ENCODE peak calls at places on chromosomes 6 and 20, in four cellular contexts. One of them, this sample, is unnamed.

GRCh38 chr6:143514996-143515760 is 3.7 kb upstream of the FUCA2 start:
- DNase-seq in GM20000: no peak
- DNase-seq in heart left ventricle: peak; percentile 73
- DNase-seq in CD4-positive, alpha-beta T cell: no peak
- DNase-seq in this sample: no peak

GRCh38 chr20:51372966-51373365 is 169.6 kb downstream of the NFATC2 start:
- DNase-seq in GM20000: no peak
- DNase-seq in heart left ventricle: no peak
- DNase-seq in CD4-positive, alpha-beta T cell: no peak
- DNase-seq in this sample: no peak

GRCh38 chr6:27809939-27810767 is 102.0 kb downstream of the OR2B2 start:
- DNase-seq in GM20000: peak; percentile 73
- DNase-seq in heart left ventricle: peak; percentile 78
- DNase-seq in CD4-positive, alpha-beta T cell: peak; percentile 66
- DNase-seq in this sample: peak; percentile 98

GRCh38 chr20:9220874-9221547 is 152.1 kb downstream of the PLCB4 start:
- DNase-seq in GM20000: no peak
- DNase-seq in heart left ventricle: no peak
- DNase-seq in CD4-positive, alpha-beta T cell: no peak
- DNase-seq in this sample: no peak

GRCh38 chr6:15662246-15663056 is at the start of gene DTNBP1:
- DNase-seq in GM20000: peak; percentile 86
- DNase-seq in heart left ventricle: peak; percentile 92
- DNase-seq in CD4-positive, alpha-beta T cell: peak; percentile 73
- DNase-seq in this sample: peak; percentile 49

GRCh38 chr6:21595951-21596378 is 2.4 kb downstream of the SOX4 start:
- DNase-seq in GM20000: no peak
- DNase-seq in heart left ventricle: no peak
- DNase-seq in CD4-positive, alpha-beta T cell: no peak
- DNase-seq in this sample: no peak

GRCh38 chr6:63899550-63899949 is 263.9 kb downstream of the PHF3 start:
- DNase-seq in GM20000: no peak
- DNase-seq in heart left ventricle: no peak
- DNase-seq in CD4-positive, alpha-beta T cell: no peak
- DNase-seq in this sample: no peak

GRCh38 chr6:169831450-169832246 is 80.2 kb downstream of the ERMARD start:
- DNase-seq in GM20000: peak; percentile 83
- DNase-seq in heart left ventricle: peak; percentile 91
- DNase-seq in CD4-positive, alpha-beta T cell: peak; percentile 66
- DNase-seq in this sample: no peak

GRCh38 chr6:100152201-100152600 is 158.2 kb upstream of the MCHR2 start:
- DNase-seq in GM20000: no peak
- DNase-seq in heart left ventricle: no peak
- DNase-seq in CD4-positive, alpha-beta T cell: no peak
- DNase-seq in this sample: no peak

GRCh38 chr6:38739532-38739931 is 24.4 kb downstream of the DNAH8 start:
- DNase-seq in GM20000: no peak
- DNase-seq in heart left ventricle: no peak
- DNase-seq in CD4-positive, alpha-beta T cell: no peak
- DNase-seq in this sample: no peak

GRCh38 chr6:134217516-134218140 is 100.3 kb downstream of the SGK1 start:
- DNase-seq in GM20000: no peak
- DNase-seq in heart left ventricle: no peak
- DNase-seq in CD4-positive, alpha-beta T cell: no peak
- DNase-seq in this sample: no peak

GRCh38 chr6:134216304-134217029 is 101.4 kb downstream of the SGK1 start:
- DNase-seq in GM20000: no peak
- DNase-seq in heart left ventricle: no peak
- DNase-seq in CD4-positive, alpha-beta T cell: no peak
- DNase-seq in this sample: peak; percentile 33

GRCh38 chr6:134211297-134211696 is 106.6 kb downstream of the SGK1 start:
- DNase-seq in GM20000: no peak
- DNase-seq in heart left ventricle: no peak
- DNase-seq in CD4-positive, alpha-beta T cell: no peak
- DNase-seq in this sample: no peak

GRCh38 chr6:134221250-134221649 is 96.7 kb downstream of the SGK1 start:
- DNase-seq in GM20000: no peak
- DNase-seq in heart left ventricle: no peak
- DNase-seq in CD4-positive, alpha-beta T cell: no peak
- DNase-seq in this sample: no peak

DNA sequence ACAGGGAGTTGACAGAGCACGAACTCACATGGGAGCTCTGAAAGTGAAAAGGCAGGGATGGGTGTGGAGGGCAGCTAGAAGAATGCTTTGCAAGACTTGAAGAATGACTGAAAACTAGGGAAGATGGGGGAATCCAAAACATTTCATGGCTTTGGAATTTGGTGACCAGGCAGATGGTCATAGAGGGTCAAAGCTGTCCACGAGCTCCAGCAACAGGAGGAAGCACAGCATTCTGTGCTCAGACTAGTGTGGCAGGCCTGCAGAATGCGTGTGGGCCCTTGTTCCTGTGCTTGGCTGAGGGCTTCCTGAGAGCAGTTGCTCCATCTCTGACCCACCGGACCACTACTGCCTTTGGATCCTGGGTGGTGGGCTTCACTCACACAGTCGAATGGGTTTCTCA is 100.8 kb downstream of the SGK1 start:
- DNase-seq in GM20000: no peak
- DNase-seq in heart left ventricle: no peak
- DNase-seq in CD4-positive, alpha-beta T cell: no peak
- DNase-seq in this sample: no peak
- TF ChIP-seq CTCF in GM20000: no peak
- TF ChIP-seq CTCF in heart left ventricle: no peak
- TF ChIP-seq CTCF in CD4-positive, alpha-beta T cell: no peak
- TF ChIP-seq CTCF in this sample: no peak

GRCh38 chr20:48154040-48154439 is 368.8 kb upstream of the SULF2 start:
- DNase-seq in GM20000: no peak
- DNase-seq in heart left ventricle: no peak
- DNase-seq in CD4-positive, alpha-beta T cell: no peak
- DNase-seq in this sample: no peak
- TF ChIP-seq CTCF in GM20000: no peak
- TF ChIP-seq CTCF in heart left ventricle: no peak
- TF ChIP-seq CTCF in CD4-positive, alpha-beta T cell: no peak
- TF ChIP-seq CTCF in this sample: no peak

GRCh38 chr6:26660096-26660425 is 515 bp upstream of the ZNF322 start:
- DNase-seq in GM20000: peak; percentile 55
- DNase-seq in heart left ventricle: no peak
- DNase-seq in CD4-positive, alpha-beta T cell: no peak
- DNase-seq in this sample: no peak
- TF ChIP-seq CTCF in GM20000: peak; percentile 2
- TF ChIP-seq CTCF in heart left ventricle: no peak
- TF ChIP-seq CTCF in CD4-positive, alpha-beta T cell: no peak
- TF ChIP-seq CTCF in this sample: peak; percentile 27

GRCh38 chr6:6699741-6700367 is 111.3 kb downstream of the LY86 start:
- DNase-seq in GM20000: no peak
- DNase-seq in heart left ventricle: peak; percentile 75
- DNase-seq in CD4-positive, alpha-beta T cell: no peak
- DNase-seq in this sample: no peak
- TF ChIP-seq CTCF in GM20000: no peak
- TF ChIP-seq CTCF in heart left ventricle: no peak
- TF ChIP-seq CTCF in CD4-positive, alpha-beta T cell: no peak
- TF ChIP-seq CTCF in this sample: no peak

DNA sequence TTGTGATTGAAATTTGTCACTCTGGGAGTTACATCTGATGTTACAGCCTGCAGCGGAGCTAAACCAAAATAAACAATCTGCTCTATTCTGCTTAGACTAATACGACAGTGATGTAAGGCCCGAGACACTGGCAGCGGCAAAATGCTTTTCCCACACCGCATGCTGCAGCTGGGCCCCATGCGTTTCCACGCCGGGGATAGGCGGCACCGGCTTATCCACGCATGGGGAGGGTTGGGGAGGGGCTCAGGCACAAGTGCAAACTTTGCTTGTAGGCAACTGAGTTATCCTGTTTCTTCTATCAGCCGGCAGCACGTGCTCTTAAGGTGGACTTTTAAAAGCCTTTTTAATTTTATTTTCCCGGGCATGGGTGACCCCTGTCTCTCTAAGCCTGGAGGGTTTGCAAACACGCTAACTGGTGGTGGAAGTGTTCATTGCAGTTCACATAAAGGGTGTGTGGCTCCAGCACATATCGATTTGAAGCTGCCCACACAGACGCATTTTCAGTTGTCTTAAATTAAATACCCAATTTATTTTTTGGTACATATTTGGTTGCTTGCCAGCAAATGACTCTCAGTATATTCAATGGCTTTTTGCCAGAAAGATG is 561.7 kb upstream of the AGPAT4 start:
- DNase-seq in GM20000: no peak
- DNase-seq in heart left ventricle: no peak
- DNase-seq in CD4-positive, alpha-beta T cell: no peak
- DNase-seq in this sample: no peak
- TF ChIP-seq CTCF in GM20000: no peak
- TF ChIP-seq CTCF in heart left ventricle: no peak
- TF ChIP-seq CTCF in CD4-positive, alpha-beta T cell: no peak
- TF ChIP-seq CTCF in this sample: no peak

DNA sequence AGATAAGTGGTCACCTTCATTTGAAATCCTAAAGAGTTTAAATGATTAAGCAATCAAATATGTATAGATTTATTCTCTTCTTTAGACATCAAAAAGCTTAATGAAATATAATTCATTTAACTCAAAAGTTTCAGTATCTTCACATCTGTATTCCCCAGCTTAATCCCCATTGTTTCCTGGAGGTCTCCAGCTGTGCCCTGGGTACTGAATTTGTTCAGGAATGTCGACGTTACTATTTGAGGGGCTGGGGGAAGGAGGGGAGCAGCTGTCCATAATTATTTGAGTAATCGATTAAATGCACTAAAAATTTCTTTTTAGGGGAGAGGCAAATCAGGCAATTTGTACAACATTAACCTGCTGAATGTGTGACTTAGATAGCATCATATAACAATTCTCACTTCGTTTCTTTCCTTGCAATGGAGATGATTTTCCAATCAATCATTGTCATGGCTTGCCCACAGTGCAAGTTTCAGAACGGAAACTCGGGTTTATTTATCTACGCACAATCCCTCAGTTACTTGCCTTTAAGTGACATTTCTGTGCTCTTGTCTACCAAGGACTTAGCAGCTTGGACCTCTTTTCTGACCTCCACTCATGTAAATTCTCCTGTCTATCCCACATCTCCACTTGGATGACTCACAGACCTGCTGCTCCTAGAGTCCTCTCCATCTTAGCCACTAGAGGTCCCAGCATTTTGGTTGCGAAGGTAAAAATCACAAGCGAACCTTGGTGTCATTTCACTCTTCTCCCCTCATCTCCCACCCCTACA is 3.9 kb downstream of the DOK5 start:
- DNase-seq in GM20000: no peak
- DNase-seq in heart left ventricle: no peak
- DNase-seq in CD4-positive, alpha-beta T cell: no peak
- DNase-seq in this sample: no peak
- TF ChIP-seq CTCF in GM20000: no peak
- TF ChIP-seq CTCF in heart left ventricle: no peak
- TF ChIP-seq CTCF in CD4-positive, alpha-beta T cell: no peak
- TF ChIP-seq CTCF in this sample: peak; percentile 22

GRCh38 chr6:37177083-37177949 is 7.4 kb downstream of the PIM1 start:
- DNase-seq in GM20000: no peak
- DNase-seq in heart left ventricle: no peak
- DNase-seq in CD4-positive, alpha-beta T cell: no peak
- DNase-seq in this sample: no peak
- TF ChIP-seq CTCF in GM20000: no peak
- TF ChIP-seq CTCF in heart left ventricle: no peak
- TF ChIP-seq CTCF in CD4-positive, alpha-beta T cell: no peak
- TF ChIP-seq CTCF in this sample: peak; percentile 10

GRCh38 chr20:49268600-49269365 is 9.1 kb downstream of the ZNFX1 start:
- DNase-seq in GM20000: no peak
- DNase-seq in heart left ventricle: no peak
- DNase-seq in CD4-positive, alpha-beta T cell: no peak
- DNase-seq in this sample: no peak
- TF ChIP-seq CTCF in GM20000: no peak
- TF ChIP-seq CTCF in heart left ventricle: no peak
- TF ChIP-seq CTCF in CD4-positive, alpha-beta T cell: no peak
- TF ChIP-seq CTCF in this sample: no peak

GRCh38 chr6:4021862-4022715 is 56.8 kb downstream of the FAM217A start:
- DNase-seq in GM20000: no peak
- DNase-seq in heart left ventricle: no peak
- DNase-seq in CD4-positive, alpha-beta T cell: no peak
- DNase-seq in this sample: no peak
- TF ChIP-seq CTCF in GM20000: no peak
- TF ChIP-seq CTCF in heart left ventricle: peak; percentile 3
- TF ChIP-seq CTCF in CD4-positive, alpha-beta T cell: no peak
- TF ChIP-seq CTCF in this sample: no peak

This sample was measured in GM12864.